ENCODE peak calls at places on chromosomes 5 and 9, in eight cellular contexts. F, M, A, R, I, J, Z and O are unnamed samples.

GRCh38 chr5:133232911-133233310 is 181.1 kb downstream of the HSPA4 start:
- DNase-seq in M (no peak), F (no peak), A (no peak), I (no peak), R (no peak), J (no peak), Z (no peak), O (no peak)

GRCh38 chr5:81486711-81487110 is 92.8 kb upstream of the ACOT12 start:
- DNase-seq in J (no peak), I (no peak), A (no peak), M (no peak), R (no peak), F (peak; percentile 5), Z (no peak), O (no peak)

GRCh38 chr9:113956901-113957777 is 81.0 kb downstream of the ZNF618 start:
- DNase-seq in J (peak; percentile 36), R (no peak), A (no peak), Z (no peak), F (peak; percentile 25), I (no peak), M (no peak), O (no peak)

GRCh38 chr5:125530833-125531610 is 784.6 kb upstream of the ZNF608 start:
- DNase-seq in I (no peak), M (no peak), J (no peak), F (no peak), R (no peak), Z (no peak), A (no peak), O (no peak)

GRCh38 chr5:39658861-39659260 is 234.1 kb upstream of the DAB2 start:
- DNase-seq in Z (no peak), I (no peak), J (no peak), M (no peak), R (no peak), F (no peak), A (no peak), O (no peak)

GRCh38 chr9:90881648-90882047 is 80.0 kb downstream of the SYK start:
- DNase-seq in A (no peak), J (no peak), R (no peak), F (peak; percentile 15), Z (no peak), M (no peak), I (no peak), O (no peak)

GRCh38 chr5:143440448-143441102 is 37.1 kb upstream of the NR3C1 start:
- DNase-seq in I (no peak), R (no peak), Z (no peak), J (no peak), M (no peak), F (no peak), A (no peak), O (no peak)

GRCh38 chr5:93609756-93610155 is 26.7 kb downstream of the NR2F1 start:
- DNase-seq in A (no peak), R (no peak), M (no peak), F (no peak), J (no peak), Z (no peak), I (no peak), O (no peak)

GRCh38 chr5:90161399-90161798 is 248.2 kb downstream of the CETN3 start:
- DNase-seq in A (peak; percentile 33), Z (peak; percentile 52), I (peak; percentile 32), R (peak; percentile 39), M (no peak), J (no peak), F (peak; percentile 45), O (no peak)

GRCh38 chr9:126147186-126147585 is 179.4 kb upstream of the MVB12B start:
- DNase-seq in R (no peak), Z (no peak), J (no peak), A (no peak), I (no peak), M (no peak), F (no peak), O (no peak)

GRCh38 chr9:132350861-132351315 is 3.9 kb downstream of the SETX start:
- DNase-seq in A (no peak), M (peak; percentile 55), J (peak; percentile 6), F (peak; percentile 46), Z (no peak), R (no peak), I (no peak), O (no peak)

GRCh38 chr9:96109718-96110351 is 192.1 kb downstream of the HSD17B3 start:
- DNase-seq in M (no peak), I (no peak), Z (no peak), J (peak; percentile 38), A (no peak), F (peak; percentile 37), R (no peak), O (no peak)

GRCh38 chr5:179431221-179431620 is 86.0 kb upstream of the ADAMTS2 start:
- DNase-seq in R (no peak), A (no peak), J (no peak), M (no peak), Z (no peak), F (no peak), I (no peak), O (no peak)

GRCh38 chr5:7690557-7690956 is 160.4 kb downstream of the CFAP90 start:
- DNase-seq in F (no peak), J (no peak), R (no peak), Z (no peak), A (no peak), M (no peak), I (no peak), O (no peak)

GRCh38 chr5:5454405-5454804 is 31.9 kb downstream of the ICE1 start:
- DNase-seq in Z (no peak), F (no peak), I (peak; percentile 18), A (no peak), R (no peak), J (no peak), M (no peak), O (no peak)

GRCh38 chr9:33142531-33142930 is 24.6 kb downstream of the B4GALT1 start:
- DNase-seq in F (no peak), I (no peak), A (no peak), J (no peak), R (no peak), Z (no peak), M (no peak), O (no peak)

GRCh38 chr9:129317179-129318011 is 139.3 kb upstream of the IER5L start:
- DNase-seq in Z (peak; percentile 43), F (peak; percentile 64), A (no peak), I (no peak), R (no peak), M (no peak), J (peak; percentile 45), O (no peak)

GRCh38 chr9:136858844-136859757 is 7.0 kb downstream of the MAMDC4 start:
- DNase-seq in F (peak; percentile 81), I (peak; percentile 92), R (no peak), M (no peak), J (peak; percentile 51), Z (peak; percentile 46), A (peak; percentile 95), O (peak; percentile 69)

GRCh38 chr9:30258079-30258478 is 2126.4 kb upstream of the ACO1 start:
- DNase-seq in J (no peak), M (no peak), I (no peak), Z (no peak), F (no peak), A (no peak), R (no peak), O (no peak)

GRCh38 chr5:139389701-139390638 is at the start of gene MZB1:
- DNase-seq in R (no peak), I (no peak), M (no peak), Z (no peak), F (no peak), A (no peak), J (no peak), O (no peak)

GRCh38 chr9:27247756-27248155 is 49.2 kb downstream of the EQTN start:
- DNase-seq in R (peak; percentile 43), Z (peak; percentile 56), A (peak; percentile 55), I (no peak), J (peak; percentile 59), M (no peak), F (peak; percentile 63), O (no peak)

GRCh38 chr9:89808076-89808701 is 203.4 kb downstream of the GADD45G start:
- DNase-seq in R (no peak), F (no peak), M (no peak), J (no peak), I (no peak), A (no peak), Z (peak; percentile 42), O (no peak)

GRCh38 chr5:55146080-55146479 is 13.9 kb upstream of the GPX8 start:
- DNase-seq in R (no peak), F (no peak), A (no peak), J (no peak), M (no peak), Z (no peak), I (no peak), O (no peak)

GRCh38 chr9:77883846-77884771 is 147.5 kb downstream of the GNAQ start:
- DNase-seq in A (no peak), R (no peak), J (peak; percentile 36), I (no peak), F (peak; percentile 24), M (no peak), Z (no peak), O (no peak)
- H3K4me1 ChIP-seq in A (peaks cover 75% of the 10 kb centered on the region), R (peaks cover 23% of the 10 kb centered on the region), J (peaks cover 6% of the 10 kb centered on the region), I (peaks cover 4% of the 10 kb centered on the region), F (peaks cover 21% of the 10 kb centered on the region), M (no peaks in the 10 kb centered on the region), Z (peaks cover 3% of the 10 kb centered on the region), O (no peaks in the 10 kb centered on the region)

DNA sequence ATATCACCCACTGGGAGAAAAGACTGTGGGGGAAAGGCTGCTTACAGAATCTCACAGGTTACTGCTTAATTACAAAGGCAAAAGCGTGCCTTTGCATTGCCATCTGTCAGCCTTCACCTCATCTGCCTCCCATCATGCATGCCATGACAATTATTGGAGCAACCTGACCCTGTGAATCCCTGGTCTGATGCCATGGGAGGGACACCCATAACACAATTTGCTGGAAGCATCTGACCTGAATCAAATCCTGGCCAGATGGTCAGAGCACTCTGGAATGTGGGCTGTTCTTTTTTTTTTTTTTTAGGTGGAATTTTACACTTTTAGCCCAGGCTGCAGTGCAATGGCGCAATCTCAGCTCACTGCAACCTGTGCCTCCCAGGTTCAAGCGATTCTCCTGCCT is 11.6 kb upstream of the RETREG1 start:
- DNase-seq in A (no peak), M (no peak), F (no peak), Z (no peak), I (no peak), R (no peak), J (no peak), O (no peak)
- H3K36me3 ChIP-seq in A (no peaks in the 10 kb centered on the region), M (no peaks in the 10 kb centered on the region), F (no peaks in the 10 kb centered on the region), Z (no peaks in the 10 kb centered on the region), I (no peaks in the 10 kb centered on the region), R (no peaks in the 10 kb centered on the region), J (no peaks in the 10 kb centered on the region), O (no peaks in the 10 kb centered on the region)

GRCh38 chr9:34701023-34701768 is 8.7 kb downstream of the CCL21 start:
- DNase-seq in Z (peak; percentile 94), J (peak; percentile 29), F (peak; percentile 75), R (peak; percentile 23), A (peak; percentile 80), M (peak; percentile 66), I (peak; percentile 52), O (peak; percentile 73)
- H3K4me3 ChIP-seq in Z (peak overlapping the region; percentile 39), J (peak overlapping the region; percentile 42), F (peak overlapping the region; percentile 78), R (peak overlapping the region; percentile 57), A (peak overlapping the region; percentile 62), M (peak overlapping the region; percentile 61), I (peak overlapping the region; percentile 51), O (peak overlapping the region; percentile 79)

GRCh38 chr5:157547909-157548512 is 27.6 kb downstream of the ADAM19 start:
- DNase-seq in M (no peak), R (no peak), I (no peak), A (no peak), Z (no peak), F (no peak), J (no peak), O (no peak)
- H3K4me1 ChIP-seq in M (peaks cover 41% of the 10 kb centered on the region), R (peaks cover 12% of the 10 kb centered on the region), I (no peaks in the 10 kb centered on the region), A (peaks cover 67% of the 10 kb centered on the region), Z (no peaks in the 10 kb centered on the region), F (peaks cover 49% of the 10 kb centered on the region), J (peaks cover 46% of the 10 kb centered on the region), O (no peaks in the 10 kb centered on the region)